ENCODE peak calls at places on chromosomes 2 and 18, in ten cellular contexts. R is bronchial epithelial cell, A is GM12865, T is sigmoid colon, L is mucosa of descending colon, B is HCT116, C is nephron progenitor cell, P is WTC11, K is fibroblast of pulmonary artery, Y is upper lobe of right lung. F is an unnamed sample.

GRCh38 chr18:68121826-68122225 is 593.1 kb downstream of the TMX3 start:
- DNase-seq in L (no peak), P (no peak), K (peak; percentile 72), B (no peak), T (no peak), Y (no peak), C (no peak), A (no peak), R (peak; percentile 79), F (no peak)

GRCh38 chr2:79716266-79716665 is 203.4 kb downstream of the CTNNA2 start:
- DNase-seq in C (no peak), L (no peak), P (no peak), K (no peak), A (no peak), R (no peak), T (no peak), Y (no peak), B (no peak), F (no peak)

GRCh38 chr2:24421668-24422067 is 61.3 kb upstream of the ITSN2 start:
- DNase-seq in A (peak; percentile 65), K (peak; percentile 72), Y (no peak), T (no peak), B (peak; percentile 48), R (peak; percentile 33), C (peak; percentile 51), L (no peak), P (peak; percentile 77), F (peak; percentile 34)

GRCh38 chr2:69202323-69202722 is 184.7 kb downstream of the GFPT1 start:
- DNase-seq in R (no peak), C (no peak), T (no peak), Y (no peak), P (no peak), K (peak; percentile 57), B (no peak), L (no peak), A (no peak), F (no peak)

GRCh38 chr2:15594291-15595256 is 2.9 kb downstream of the DDX1 start:
- DNase-seq in A (no peak), L (no peak), T (no peak), C (no peak), Y (no peak), B (no peak), P (no peak), K (no peak), R (no peak), F (no peak)

GRCh38 chr18:37175727-37176126 is 346.8 kb downstream of the KIAA1328 start:
- DNase-seq in Y (no peak), R (no peak), B (no peak), T (no peak), A (no peak), C (no peak), L (no peak), P (no peak), K (no peak), F (no peak)

GRCh38 chr2:2107140-2107539 is 223.9 kb downstream of the MYT1L start:
- DNase-seq in L (no peak), P (no peak), R (no peak), A (no peak), B (no peak), K (no peak), T (no peak), C (no peak), Y (no peak), F (no peak)

GRCh38 chr18:54957987-54958386 is 1.3 kb downstream of the CCDC68 start:
- DNase-seq in P (no peak), L (no peak), R (peak; percentile 35), T (no peak), A (no peak), B (no peak), K (peak; percentile 87), C (no peak), Y (no peak), F (no peak)

GRCh38 chr2:143575340-143575739 is 446.1 kb downstream of the ARHGAP15 start:
- DNase-seq in R (peak; percentile 36), A (no peak), Y (no peak), C (no peak), L (no peak), P (peak; percentile 11), B (peak; percentile 7), T (no peak), K (peak; percentile 28), F (no peak)

DNA sequence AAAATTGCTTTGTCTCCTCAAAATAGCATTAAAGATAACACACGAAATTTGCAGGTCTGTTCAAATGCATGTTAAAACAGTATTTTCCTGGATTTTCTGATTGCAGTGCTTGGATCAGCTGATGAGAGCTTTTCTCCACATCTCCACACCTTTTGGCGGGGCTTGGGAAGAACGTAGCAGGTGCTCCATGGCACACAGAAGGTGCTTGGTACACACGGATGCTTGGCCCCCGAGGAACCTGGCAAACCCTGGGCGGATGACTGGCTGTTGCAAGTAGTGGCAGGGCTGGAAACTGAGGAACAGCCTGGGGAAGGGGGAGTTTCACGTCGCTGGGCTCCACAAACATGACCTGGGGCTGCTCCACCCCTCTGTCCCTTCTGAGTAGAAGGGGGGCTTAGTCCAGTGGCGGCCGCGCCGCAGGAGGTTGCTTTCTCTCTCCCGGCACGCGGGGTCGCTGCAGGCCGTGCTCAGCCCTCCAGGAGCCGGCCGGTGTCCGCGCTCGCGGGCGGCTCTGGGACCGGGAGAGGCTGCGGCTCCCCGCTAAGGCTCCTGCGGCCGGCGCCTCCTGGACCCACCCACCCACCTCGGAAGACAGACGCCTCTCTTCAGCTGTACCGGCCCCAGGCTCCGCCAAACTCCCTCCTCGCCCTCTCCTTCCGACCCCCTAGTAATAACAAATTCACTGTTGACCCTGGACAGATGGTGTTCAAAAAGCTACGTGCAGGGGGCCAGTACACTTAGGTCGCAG is 69.3 kb downstream of the MARCO start:
- DNase-seq in A (peak; percentile 31), P (peak; percentile 82), T (no peak), K (peak; percentile 40), L (no peak), B (peak; percentile 16), C (peak; percentile 86), Y (peak; percentile 81), R (no peak), F (peak; percentile 66)
- TF ChIP-seq CTCF in A (peak; percentile 47), P (peak; percentile 24), T (peak; percentile 24), K (peak; percentile 36), L (peak; percentile 15), B (peak; percentile 59), C (peak; percentile 71), Y (peak; percentile 60), R (peak; percentile 71), F (peak; percentile 89)

DNA sequence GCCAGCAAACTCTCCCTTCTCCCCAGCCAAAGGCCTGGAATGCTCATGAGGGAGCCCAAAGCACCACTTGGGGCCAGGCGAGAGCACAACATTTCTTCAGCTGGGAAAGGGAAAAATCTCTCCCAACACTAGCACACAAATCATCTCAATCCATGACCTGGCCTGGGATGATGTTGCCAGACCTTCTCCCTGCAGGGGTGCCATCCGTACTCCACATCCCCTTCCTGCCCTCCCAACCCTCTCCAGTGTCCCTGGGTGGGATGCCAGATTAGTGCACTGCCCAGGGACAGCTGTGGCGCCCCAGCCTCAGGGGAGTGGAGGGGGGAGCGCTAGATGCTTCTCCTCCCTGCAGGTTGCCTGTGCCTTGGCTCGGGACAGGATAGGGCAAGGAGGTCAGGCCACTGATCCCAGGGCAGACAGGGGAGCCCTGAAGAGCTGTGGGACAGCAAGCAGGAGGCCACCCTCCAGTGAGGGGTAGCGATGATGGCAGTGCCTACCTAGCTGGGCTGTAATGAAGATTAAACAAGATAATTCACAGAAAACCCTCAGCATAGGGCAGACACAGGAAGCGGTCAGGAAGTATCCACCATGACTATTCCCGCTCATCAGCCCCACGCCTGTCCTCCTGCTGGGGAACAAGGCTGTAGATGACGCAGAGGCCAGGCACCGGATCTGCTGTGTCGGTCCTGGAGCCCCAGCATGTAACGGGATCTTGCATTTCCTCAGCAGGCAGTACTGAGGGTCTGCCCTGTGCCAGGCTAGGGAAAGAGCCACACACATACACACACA is 31.1 kb downstream of the SERTAD2 start:
- DNase-seq in Y (no peak), R (no peak), K (no peak), T (peak; percentile 59), P (peak; percentile 32), A (no peak), L (no peak), B (no peak), C (no peak), F (no peak)
- TF ChIP-seq CTCF in Y (peak; percentile 18), R (no peak), K (peak; percentile 23), T (no peak), P (no peak), A (no peak), L (no peak), B (no peak), C (no peak), F (peak; percentile 11)

DNA sequence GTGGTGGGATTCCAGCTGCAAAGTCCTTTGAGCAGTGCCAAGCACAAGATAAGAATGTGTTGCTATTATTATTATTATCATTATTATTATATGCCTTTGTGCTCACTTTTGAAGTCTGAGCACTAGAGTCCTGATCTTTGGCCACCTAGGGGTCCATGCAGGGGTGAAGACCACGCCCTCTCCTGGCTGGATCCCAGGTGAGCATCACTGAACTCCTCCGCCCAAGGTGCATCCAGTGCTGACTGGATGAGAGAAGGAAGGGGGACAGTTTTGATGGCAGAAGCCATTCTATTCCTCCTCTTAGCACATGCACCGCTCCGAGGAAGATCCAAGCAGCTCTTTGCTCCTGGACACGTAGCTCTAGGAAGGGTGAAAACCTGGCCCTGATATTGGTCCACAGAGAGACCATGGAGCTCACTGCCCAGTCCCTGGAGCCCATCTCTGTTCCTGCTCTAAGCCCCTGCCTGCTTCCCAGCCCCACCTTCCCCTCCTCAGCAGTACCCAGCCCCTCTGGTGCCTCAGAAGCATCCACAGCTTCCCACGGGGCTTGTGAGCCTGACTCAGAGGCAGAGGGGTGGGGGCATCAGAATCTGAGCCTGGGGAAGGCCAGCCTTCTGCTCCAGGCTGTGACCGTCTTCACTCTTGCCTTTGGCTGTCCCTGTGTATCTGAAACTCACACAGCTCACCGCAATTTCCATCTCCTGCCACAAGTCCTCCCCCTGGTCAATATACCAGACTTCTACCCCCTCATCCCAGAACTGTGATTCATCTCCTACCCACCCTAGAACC is 45.4 kb downstream of the MCFD2 start:
- DNase-seq in P (no peak), A (no peak), B (no peak), L (no peak), K (no peak), C (no peak), T (peak; percentile 60), R (no peak), Y (peak; percentile 60), F (no peak)
- TF ChIP-seq CTCF in P (no peak), A (no peak), B (no peak), L (no peak), K (no peak), C (no peak), T (no peak), R (no peak), Y (no peak), F (no peak)

DNA sequence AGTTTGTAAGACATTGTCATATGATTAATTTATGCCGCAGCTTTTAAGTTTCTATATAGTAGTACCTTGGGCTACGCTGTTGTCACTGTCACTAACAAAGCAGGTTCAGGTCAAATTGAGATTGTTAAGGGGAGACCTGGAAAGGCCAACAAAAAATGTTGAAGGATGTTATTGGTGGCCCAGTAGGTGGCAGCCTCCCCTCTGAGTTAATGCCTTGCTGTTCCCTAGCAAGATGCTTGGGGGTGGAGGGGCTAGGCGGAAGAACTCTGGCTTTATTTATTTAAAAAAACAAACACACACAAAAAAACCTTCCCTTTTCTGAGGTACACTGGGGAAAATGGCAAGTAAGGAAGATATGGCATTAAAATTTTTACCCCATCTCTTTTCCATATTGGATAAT is 128.3 kb upstream of the ATP5MC3 start:
- DNase-seq in A (peak; percentile 49), K (peak; percentile 15), C (peak; percentile 44), P (peak; percentile 59), L (no peak), B (peak; percentile 16), R (peak; percentile 9), Y (no peak), T (no peak), F (peak; percentile 19)
- TF ChIP-seq CTCF in A (peak; percentile 54), K (peak; percentile 37), C (peak; percentile 59), P (no peak), L (no peak), B (peak; percentile 62), R (peak; percentile 55), Y (peak; percentile 21), T (no peak), F (peak; percentile 68)

F was measured in progenitor cell of endocrine pancreas.